ENCODE peak calls at places on chromosomes 3 and 15, in eight cellular contexts. I, Z, B, R, F, W, Q and V are unnamed samples.

GRCh38 chr3:118884748-118885206 is 149.9 kb downstream of the IGSF11 start:
- DNase-seq in I (peak), Z (no peak), B (no peak), R (peak), F (peak), W (no peak), Q (peak), V (peak)

GRCh38 chr3:115161866-115162265 is 14.8 kb upstream of the ZBTB20 start:
- DNase-seq in I (no peak), Z (no peak), B (no peak), R (no peak), F (peak), W (no peak), Q (no peak), V (no peak)

GRCh38 chr3:114764056-114764492 is 383.0 kb downstream of the ZBTB20 start:
- DNase-seq in I (no peak), Z (no peak), B (no peak), R (no peak), F (no peak), W (no peak), Q (no peak), V (no peak)

GRCh38 chr3:157544501-157545139 is 41.4 kb upstream of the VEPH1 start:
- DNase-seq in I (no peak), Z (no peak), B (no peak), R (no peak), F (no peak), W (no peak), Q (no peak), V (no peak)

GRCh38 chr3:193403307-193403706 is 24.8 kb upstream of the ATP13A5 start:
- DNase-seq in I (no peak), Z (no peak), B (no peak), R (no peak), F (no peak), W (no peak), Q (no peak), V (no peak)

GRCh38 chr15:31497838-31498237 is 171.2 kb downstream of the KLF13 start:
- DNase-seq in I (no peak), Z (no peak), B (no peak), R (no peak), F (no peak), W (no peak), Q (no peak), V (no peak)

GRCh38 chr15:44545934-44546802 is 9.2 kb downstream of the EIF3J start:
- DNase-seq in I (no peak), Z (no peak), B (no peak), R (no peak), F (peak), W (no peak), Q (no peak), V (peak)

GRCh38 chr3:52471371-52472238 is 16.2 kb downstream of the NISCH start:
- DNase-seq in I (no peak), Z (no peak), B (no peak), R (peak), F (no peak), W (no peak), Q (peak), V (peak)

GRCh38 chr3:128317101-128317697 is 149.5 kb downstream of the DNAJB8 start:
- DNase-seq in I (no peak), Z (no peak), B (no peak), R (no peak), F (no peak), W (no peak), Q (no peak), V (peak)

GRCh38 chr3:111534701-111535100 is 7.3 kb upstream of the CD96 start:
- DNase-seq in I (no peak), Z (no peak), B (no peak), R (no peak), F (peak), W (no peak), Q (no peak), V (no peak)

GRCh38 chr3:242986-243706 is 46.6 kb downstream of the CHL1 start:
- DNase-seq in I (no peak), Z (no peak), B (no peak), R (no peak), F (no peak), W (no peak), Q (no peak), V (no peak)

GRCh38 chr3:159378391-159378790 is 576.5 kb downstream of the MFSD1 start:
- DNase-seq in I (no peak), Z (no peak), B (no peak), R (no peak), F (no peak), W (no peak), Q (no peak), V (no peak)

GRCh38 chr15:43799945-43800285 is at the start of gene SERINC4:
- DNase-seq in I (no peak), Z (no peak), B (no peak), R (no peak), F (no peak), W (no peak), Q (no peak), V (no peak)

GRCh38 chr3:17489139-17489538 is 253.3 kb downstream of the TBC1D5 start:
- DNase-seq in I (no peak), Z (no peak), B (no peak), R (no peak), F (peak), W (no peak), Q (no peak), V (no peak)

GRCh38 chr3:128933213-128933921 is 53.9 kb downstream of the ACAD9 start:
- DNase-seq in I (no peak), Z (no peak), B (no peak), R (no peak), F (no peak), W (no peak), Q (no peak), V (no peak)

GRCh38 chr3:196942915-196943277 is 568 bp upstream of the NCBP2 start:
- DNase-seq in I (no peak), Z (no peak), B (no peak), R (peak), F (peak), W (no peak), Q (no peak), V (no peak)

GRCh38 chr3:141782386-141782932 is 19.3 kb downstream of the GRK7 start:
- DNase-seq in I (no peak), Z (no peak), B (no peak), R (no peak), F (peak), W (no peak), Q (no peak), V (no peak)

GRCh38 chr3:14138109-14138877 is 13.4 kb downstream of the TMEM43 start:
- DNase-seq in I (no peak), Z (no peak), B (no peak), R (no peak), F (no peak), W (no peak), Q (no peak), V (no peak)

GRCh38 chr3:179348325-179349013 is 960 bp downstream of the MFN1 start:
- DNase-seq in I (no peak), Z (no peak), B (no peak), R (peak), F (peak), W (peak), Q (no peak), V (no peak)

GRCh38 chr15:45276851-45277250 is 24.8 kb downstream of the SLC28A2 start:
- DNase-seq in I (no peak), Z (no peak), B (no peak), R (peak), F (peak), W (no peak), Q (no peak), V (no peak)

GRCh38 chr15:75460646-75461045 is 9.2 kb upstream of the SIN3A start:
- DNase-seq in I (no peak), Z (no peak), B (no peak), R (peak), F (no peak), W (no peak), Q (no peak), V (no peak)

GRCh38 chr3:36548712-36549111 is 168.4 kb downstream of the STAC start:
- DNase-seq in I (no peak), Z (no peak), B (no peak), R (no peak), F (peak), W (no peak), Q (no peak), V (no peak)

GRCh38 chr3:124663690-124664089 is 66.6 kb upstream of the UMPS start:
- DNase-seq in I (no peak), Z (peak), B (no peak), R (no peak), F (peak), W (no peak), Q (no peak), V (no peak)

GRCh38 chr15:43776101-43776717 is 557 bp downstream of the ELL3 start:
- DNase-seq in I (no peak), Z (no peak), B (no peak), R (peak), F (no peak), W (no peak), Q (no peak), V (no peak)

GRCh38 chr15:60804986-60805949 is 326.3 kb upstream of the ICE2 start:
- DNase-seq in I (no peak), Z (no peak), B (peak), R (no peak), F (peak), W (no peak), Q (no peak), V (no peak)

GRCh38 chr3:127590593-127591477 is at the start of gene TPRA1:
- DNase-seq in I (peak), Z (peak), B (peak), R (peak), F (peak), W (peak), Q (peak), V (peak)

GRCh38 chr3:4722103-4722502 is 229.0 kb downstream of the ITPR1 start:
- DNase-seq in I (no peak), Z (no peak), B (no peak), R (peak), F (peak), W (peak), Q (no peak), V (no peak)

GRCh38 chr3:124584552-124585391 is 145.5 kb upstream of the UMPS start:
- DNase-seq in I (peak), Z (no peak), B (peak), R (peak), F (peak), W (no peak), Q (peak), V (no peak)

GRCh38 chr3:128321418-128321817 is 145.3 kb downstream of the DNAJB8 start:
- DNase-seq in I (no peak), Z (no peak), B (no peak), R (no peak), F (no peak), W (no peak), Q (no peak), V (peak)

GRCh38 chr15:68151277-68151676 is 53.9 kb downstream of the CALML4 start:
- DNase-seq in I (no peak), Z (no peak), B (no peak), R (no peak), F (peak), W (no peak), Q (no peak), V (no peak)

GRCh38 chr3:71641669-71642068 is 58.1 kb upstream of the FOXP1 start:
- DNase-seq in I (no peak), Z (no peak), B (no peak), R (peak), F (no peak), W (no peak), Q (no peak), V (no peak)

GRCh38 chr3:161142486-161142885 is 37.3 kb upstream of the B3GALNT1 start:
- DNase-seq in I (no peak), Z (peak), B (no peak), R (no peak), F (no peak), W (no peak), Q (no peak), V (no peak)

GRCh38 chr3:94171954-94172353 is 109.1 kb downstream of the NSUN3 start:
- DNase-seq in I (no peak), Z (no peak), B (no peak), R (no peak), F (peak), W (no peak), Q (no peak), V (no peak)

GRCh38 chr3:16945330-16945729 is 60.6 kb downstream of the PLCL2 start:
- DNase-seq in I (no peak), Z (no peak), B (no peak), R (no peak), F (no peak), W (no peak), Q (no peak), V (no peak)

GRCh38 chr3:49638445-49638844 is 35.7 kb upstream of the APEH start:
- DNase-seq in I (no peak), Z (no peak), B (peak), R (peak), F (peak), W (peak), Q (no peak), V (no peak)

GRCh38 chr3:143045639-143046038 is 44.3 kb downstream of the U2SURP start:
- DNase-seq in I (no peak), Z (no peak), B (no peak), R (no peak), F (no peak), W (no peak), Q (no peak), V (no peak)

GRCh38 chr15:89681146-89681545 is 2.0 kb upstream of the PLIN1 start:
- DNase-seq in I (no peak), Z (no peak), B (no peak), R (no peak), F (no peak), W (no peak), Q (no peak), V (no peak)

GRCh38 chr15:89679221-89679620 is at the start of gene PLIN1:
- DNase-seq in I (no peak), Z (no peak), B (no peak), R (no peak), F (no peak), W (no peak), Q (no peak), V (no peak)

GRCh38 chr15:89675606-89676005 is 3.6 kb downstream of the PLIN1 start:
- DNase-seq in I (no peak), Z (no peak), B (no peak), R (no peak), F (no peak), W (no peak), Q (no peak), V (no peak)

GRCh38 chr15:89677381-89677780 is 1.8 kb downstream of the PLIN1 start:
- DNase-seq in I (no peak), Z (no peak), B (no peak), R (no peak), F (no peak), W (no peak), Q (no peak), V (no peak)

GRCh38 chr15:89680282-89680873 is 1.2 kb upstream of the PLIN1 start:
- DNase-seq in I (no peak), Z (peak), B (no peak), R (peak), F (no peak), W (no peak), Q (no peak), V (no peak)
- TF ChIP-seq CTCF in I (no peak), Z (no peak), B (no peak), R (no peak), F (no peak), W (no peak), Q (no peak), V (no peak)

GRCh38 chr15:73712107-73712506 is 27.9 kb downstream of the CD276 start:
- DNase-seq in I (no peak), Z (no peak), B (no peak), R (no peak), F (no peak), W (no peak), Q (no peak), V (no peak)
- TF ChIP-seq CTCF in I (no peak), Z (no peak), B (no peak), R (no peak), F (peak), W (no peak), Q (no peak), V (no peak)

DNA sequence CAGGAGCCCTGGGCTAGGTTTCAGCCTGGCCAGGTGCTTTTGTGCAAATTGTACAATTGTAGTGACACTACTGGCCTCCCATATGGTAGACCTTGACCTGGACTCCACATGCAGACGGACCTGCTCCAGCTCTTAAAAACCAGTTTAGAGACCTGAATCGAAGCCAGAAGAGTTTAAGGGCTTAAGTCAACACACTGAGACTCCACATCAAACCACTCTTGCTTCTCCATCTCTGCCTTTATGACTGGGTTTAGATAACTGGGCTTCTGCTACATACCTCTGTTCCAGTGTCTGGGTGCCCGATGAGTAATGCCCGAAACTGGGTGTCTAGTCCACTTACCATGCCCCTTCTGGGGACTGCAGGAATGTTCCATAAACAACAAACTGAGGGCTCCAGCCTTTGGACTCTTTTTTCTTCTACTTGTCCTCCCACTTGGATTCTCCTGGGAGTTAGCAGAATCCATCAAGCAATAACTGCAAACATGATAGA is 32.8 kb downstream of the TMEM212 start:
- DNase-seq in I (no peak), Z (peak), B (no peak), R (peak), F (peak), W (no peak), Q (no peak), V (no peak)
- TF ChIP-seq CTCF in I (no peak), Z (no peak), B (no peak), R (no peak), F (no peak), W (no peak), Q (no peak), V (no peak)

GRCh38 chr3:11185564-11186317 is 31.4 kb downstream of the HRH1 start:
- DNase-seq in I (no peak), Z (peak), B (peak), R (peak), F (peak), W (no peak), Q (no peak), V (no peak)
- TF ChIP-seq CTCF in I (no peak), Z (peak), B (no peak), R (no peak), F (peak), W (no peak), Q (no peak), V (no peak)

GRCh38 chr3:149181179-149181578 is 40.5 kb downstream of the CP start:
- DNase-seq in I (no peak), Z (no peak), B (no peak), R (no peak), F (no peak), W (no peak), Q (no peak), V (no peak)

GRCh38 chr3:149179225-149179624 is 42.4 kb downstream of the CP start:
- DNase-seq in I (no peak), Z (peak), B (no peak), R (no peak), F (peak), W (no peak), Q (no peak), V (no peak)

GRCh38 chr3:149174901-149175300 is 45.5 kb downstream of the HPS3 start:
- DNase-seq in I (no peak), Z (no peak), B (no peak), R (no peak), F (no peak), W (no peak), Q (no peak), V (no peak)

GRCh38 chr3:149177122-149177521 is 44.5 kb downstream of the CP start:
- DNase-seq in I (no peak), Z (no peak), B (no peak), R (no peak), F (no peak), W (no peak), Q (no peak), V (no peak)

GRCh38 chr3:149180057-149180573 is 41.5 kb downstream of the CP start:
- DNase-seq in I (no peak), Z (peak), B (peak), R (peak), F (peak), W (peak), Q (no peak), V (no peak)
- TF ChIP-seq CTCF in I (no peak), Z (no peak), B (no peak), R (no peak), F (no peak), W (no peak), Q (no peak), V (no peak)

GRCh38 chr3:15205934-15206661 is at the start of gene CAPN7:
- DNase-seq in I (peak), Z (peak), B (peak), R (peak), F (peak), W (peak), Q (peak), V (peak)
- TF ChIP-seq CTCF in I (peak), Z (peak), B (peak), R (peak), F (peak), W (no peak), Q (no peak), V (no peak)

GRCh38 chr3:131532645-131533044 is 29.9 kb upstream of the MRPL3 start:
- DNase-seq in I (no peak), Z (no peak), B (no peak), R (no peak), F (no peak), W (no peak), Q (no peak), V (no peak)

GRCh38 chr3:131530843-131531242 is 28.1 kb upstream of the MRPL3 start:
- DNase-seq in I (no peak), Z (no peak), B (no peak), R (no peak), F (no peak), W (no peak), Q (no peak), V (no peak)

GRCh38 chr3:131530374-131530773 is 27.6 kb upstream of the MRPL3 start:
- DNase-seq in I (no peak), Z (no peak), B (no peak), R (no peak), F (no peak), W (no peak), Q (no peak), V (no peak)

DNA sequence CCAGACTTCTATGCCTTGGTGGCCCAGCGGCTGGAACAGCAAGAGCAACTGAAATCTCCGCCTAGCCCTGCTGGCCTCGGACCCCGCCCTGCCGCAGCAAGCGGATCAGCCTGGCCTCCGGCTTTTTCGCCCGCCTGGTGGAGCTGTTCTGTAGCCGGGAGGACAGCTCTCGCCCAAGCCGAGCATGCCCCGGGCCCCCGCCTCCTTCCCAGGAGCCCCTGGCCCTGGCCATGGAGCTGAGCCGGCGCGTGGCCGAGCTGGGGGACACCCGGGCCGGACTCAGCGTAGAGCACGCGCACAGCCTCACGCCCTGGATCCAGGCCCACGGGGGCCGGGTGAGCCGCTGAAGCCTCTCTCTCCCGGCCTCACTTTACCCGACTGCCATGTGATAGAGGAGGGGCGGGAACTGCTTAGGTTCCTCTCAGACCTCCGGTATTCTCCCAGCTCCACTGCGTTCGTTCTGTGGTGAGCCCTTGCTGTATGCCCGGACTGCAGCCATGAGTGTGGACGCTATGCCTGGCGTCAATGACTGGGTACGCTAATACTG is 24.1 kb upstream of the MRPL3 start:
- DNase-seq in I (peak), Z (no peak), B (no peak), R (peak), F (peak), W (no peak), Q (no peak), V (no peak)
- TF ChIP-seq CTCF in I (peak), Z (peak), B (no peak), R (peak), F (no peak), W (no peak), Q (no peak), V (peak)